ENCODE peak calls at places on chromosomes 7 and 10, in ten cellular contexts. R is HFF-Myc, P is heart left ventricle, S is fibroblast of mammary gland, I is left ventricle myocardium inferior, L is H7, C is astrocyte of the spinal cord, O is astrocyte of the cerebellum, T is left lung, H is upper lobe of right lung. B is an unnamed sample.

GRCh38 chr7:80637911-80638765 is at the start of gene CD36:
- DNase-seq in S (no peak), P (peak), I (no peak), C (no peak), T (no peak), O (no peak), L (no peak), H (no peak), R (no peak), B (no peak)

GRCh38 chr7:114818501-114818900 is 103.4 kb upstream of the MDFIC start:
- DNase-seq in R (no peak), O (no peak), P (no peak), C (peak), T (no peak), I (no peak), H (no peak), L (no peak), S (peak), B (peak)

GRCh38 chr7:123615344-123615743 is 13.7 kb downstream of the ASB15 start:
- DNase-seq in T (no peak), C (peak), P (no peak), R (no peak), L (no peak), H (no peak), I (no peak), S (peak), O (peak), B (no peak)

GRCh38 chr7:22759721-22760120 is 32.7 kb downstream of the IL6 start:
- DNase-seq in L (no peak), C (peak), T (no peak), H (no peak), S (no peak), P (no peak), O (no peak), I (no peak), R (no peak), B (no peak)

GRCh38 chr10:114077815-114078219 is 34.2 kb downstream of the ADRB1 start:
- DNase-seq in O (no peak), R (no peak), P (no peak), L (peak), I (no peak), S (no peak), T (no peak), C (no peak), H (no peak), B (no peak)

GRCh38 chr10:97519342-97519741 is 20.6 kb downstream of the UBTD1 start:
- DNase-seq in O (no peak), C (no peak), H (no peak), L (no peak), T (no peak), R (no peak), S (peak), I (no peak), P (no peak), B (no peak)

GRCh38 chr7:12716134-12716667 is 28.8 kb downstream of the ARL4A start:
- DNase-seq in P (no peak), I (no peak), H (no peak), R (no peak), L (no peak), S (no peak), C (no peak), O (no peak), T (no peak), B (no peak)

GRCh38 chr7:94059747-94060146 is 55.6 kb upstream of the BET1 start:
- DNase-seq in C (no peak), O (no peak), S (peak), T (no peak), H (no peak), I (no peak), R (no peak), P (no peak), L (no peak), B (peak)

GRCh38 chr7:64887756-64888508 is 15.1 kb upstream of the ZNF273 start:
- DNase-seq in O (no peak), R (no peak), S (no peak), T (peak), I (no peak), P (peak), H (peak), L (peak), C (no peak), B (no peak)

GRCh38 chr10:48252354-48252650 is 22.2 kb downstream of the FRMPD2 start:
- DNase-seq in I (no peak), S (no peak), P (no peak), H (no peak), T (no peak), C (no peak), R (no peak), L (no peak), O (no peak), B (no peak)

GRCh38 chr7:151251926-151252835 is 3.7 kb upstream of the SMARCD3 start:
- DNase-seq in I (peak), R (no peak), C (peak), O (peak), S (peak), L (peak), T (peak), P (peak), H (peak), B (peak)

GRCh38 chr7:91694221-91694856 is 186.2 kb downstream of the MTERF1 start:
- DNase-seq in T (no peak), H (no peak), C (peak), S (peak), I (no peak), P (no peak), R (peak), L (no peak), O (peak), B (no peak)

GRCh38 chr10:92839191-92840085 is 8.9 kb upstream of the EXOC6 start:
- DNase-seq in O (peak), T (peak), P (peak), H (peak), L (peak), C (peak), R (peak), I (peak), S (peak), B (no peak)

GRCh38 chr7:138449580-138449979 is 10.5 kb upstream of the TRIM24 start:
- DNase-seq in T (no peak), S (no peak), R (no peak), O (no peak), H (no peak), P (no peak), C (no peak), I (no peak), L (no peak), B (no peak)

GRCh38 chr10:132231656-132232552 is 45.2 kb downstream of the DPYSL4 start:
- DNase-seq in H (no peak), I (no peak), T (no peak), R (no peak), O (no peak), L (no peak), C (no peak), P (no peak), S (no peak), B (no peak)

GRCh38 chr7:84248843-84249242 is 54.3 kb upstream of the SEMA3A start:
- DNase-seq in S (no peak), R (no peak), P (no peak), C (no peak), T (no peak), L (no peak), O (no peak), I (no peak), H (no peak), B (no peak)

GRCh38 chr10:132536241-132536963 is 1.2 kb upstream of the INPP5A start:
- DNase-seq in R (no peak), I (peak), L (peak), P (no peak), S (no peak), O (no peak), C (no peak), H (peak), T (peak), B (no peak)

GRCh38 chr7:1197997-1198632 is 34.6 kb upstream of the UNCX start:
- DNase-seq in T (no peak), O (no peak), H (no peak), R (peak), I (no peak), L (no peak), C (peak), S (peak), P (no peak), B (peak)

GRCh38 chr10:114470956-114471905 is 66.9 kb upstream of the AFAP1L2 start:
- DNase-seq in S (peak), R (no peak), H (peak), T (peak), O (peak), C (peak), L (peak), P (peak), I (peak), B (peak)

GRCh38 chr7:43479042-43479441 is 103.9 kb upstream of the STK17A start:
- DNase-seq in I (no peak), P (no peak), O (no peak), R (no peak), S (no peak), L (no peak), C (no peak), H (no peak), T (no peak), B (no peak)

GRCh38 chr7:156722427-156722826 is 81.9 kb downstream of the RNF32 start:
- DNase-seq in S (peak), T (no peak), L (no peak), H (no peak), P (no peak), O (no peak), R (no peak), C (no peak), I (no peak), B (no peak)

GRCh38 chr10:1737222-1738061 is at the start of gene ADARB2:
- DNase-seq in S (no peak), R (no peak), C (no peak), P (peak), H (no peak), O (peak), I (no peak), T (no peak), L (peak), B (no peak)

GRCh38 chr10:72066318-72067284 is 21.8 kb downstream of the SPOCK2 start:
- DNase-seq in S (no peak), P (no peak), C (no peak), T (no peak), I (peak), L (no peak), O (no peak), R (no peak), H (no peak), B (no peak)

GRCh38 chr10:6247041-6247712 is 44.4 kb downstream of the PFKFB3 start:
- DNase-seq in H (no peak), R (no peak), L (no peak), C (no peak), I (no peak), S (no peak), P (no peak), O (peak), T (no peak), B (no peak)

GRCh38 chr7:127437772-127438330 is 45.3 kb upstream of the ZNF800 start:
- DNase-seq in C (peak), H (no peak), S (peak), P (no peak), T (no peak), R (peak), I (no peak), O (peak), L (no peak), B (peak)

GRCh38 chr10:28127881-28128280 is 129.0 kb upstream of the ODAD2 start:
- DNase-seq in P (no peak), S (peak), C (peak), I (no peak), R (no peak), H (no peak), O (no peak), T (no peak), L (no peak), B (no peak)

GRCh38 chr10:8061274-8062211 is 7.1 kb downstream of the GATA3 start:
- DNase-seq in L (peak), I (no peak), O (no peak), P (no peak), S (no peak), T (no peak), R (no peak), C (no peak), H (no peak), B (no peak)

GRCh38 chr10:110783509-110784103 is 88.1 kb upstream of the PDCD4 start:
- DNase-seq in L (no peak), S (peak), C (no peak), T (no peak), R (no peak), H (no peak), P (no peak), O (no peak), I (no peak), B (no peak)

GRCh38 chr7:676972-677385 is 49.5 kb upstream of the DNAAF5 start:
- DNase-seq in L (peak), I (no peak), C (no peak), T (no peak), P (no peak), S (no peak), R (no peak), O (no peak), H (peak), B (no peak)

GRCh38 chr10:4945706-4946348 is 17.4 kb upstream of the AKR1C1 start:
- DNase-seq in L (no peak), S (peak), H (no peak), T (no peak), I (no peak), O (no peak), P (no peak), R (no peak), C (no peak), B (no peak)

GRCh38 chr10:116287906-116288501 is 15.0 kb upstream of the GFRA1 start:
- DNase-seq in I (no peak), P (peak), R (no peak), T (no peak), C (peak), L (peak), H (no peak), S (peak), O (no peak), B (no peak)

GRCh38 chr7:129969881-129970446 is 17.2 kb upstream of the UBE2H start:
- DNase-seq in R (peak), T (no peak), H (no peak), C (peak), S (peak), L (no peak), I (no peak), O (peak), P (no peak), B (no peak)

GRCh38 chr10:776772-777171 is 87.3 kb upstream of the DIP2C start:
- DNase-seq in H (peak), R (no peak), T (no peak), L (peak), I (no peak), P (no peak), C (no peak), O (no peak), S (no peak), B (no peak)

GRCh38 chr7:141128506-141128905 is 54.6 kb downstream of the TMEM178B start:
- DNase-seq in R (no peak), H (no peak), L (no peak), C (no peak), I (no peak), P (no peak), S (no peak), T (no peak), O (no peak), B (no peak)

GRCh38 chr7:44618754-44619153 is 12.3 kb downstream of the OGDH start:
- DNase-seq in C (no peak), S (no peak), O (no peak), I (no peak), R (no peak), P (no peak), T (no peak), L (no peak), H (no peak), B (no peak)

GRCh38 chr7:5420841-5421625 is 2.6 kb downstream of the TNRC18 start:
- DNase-seq in S (no peak), R (no peak), O (no peak), T (peak), I (peak), P (peak), H (peak), C (no peak), L (peak), B (no peak)

DNA sequence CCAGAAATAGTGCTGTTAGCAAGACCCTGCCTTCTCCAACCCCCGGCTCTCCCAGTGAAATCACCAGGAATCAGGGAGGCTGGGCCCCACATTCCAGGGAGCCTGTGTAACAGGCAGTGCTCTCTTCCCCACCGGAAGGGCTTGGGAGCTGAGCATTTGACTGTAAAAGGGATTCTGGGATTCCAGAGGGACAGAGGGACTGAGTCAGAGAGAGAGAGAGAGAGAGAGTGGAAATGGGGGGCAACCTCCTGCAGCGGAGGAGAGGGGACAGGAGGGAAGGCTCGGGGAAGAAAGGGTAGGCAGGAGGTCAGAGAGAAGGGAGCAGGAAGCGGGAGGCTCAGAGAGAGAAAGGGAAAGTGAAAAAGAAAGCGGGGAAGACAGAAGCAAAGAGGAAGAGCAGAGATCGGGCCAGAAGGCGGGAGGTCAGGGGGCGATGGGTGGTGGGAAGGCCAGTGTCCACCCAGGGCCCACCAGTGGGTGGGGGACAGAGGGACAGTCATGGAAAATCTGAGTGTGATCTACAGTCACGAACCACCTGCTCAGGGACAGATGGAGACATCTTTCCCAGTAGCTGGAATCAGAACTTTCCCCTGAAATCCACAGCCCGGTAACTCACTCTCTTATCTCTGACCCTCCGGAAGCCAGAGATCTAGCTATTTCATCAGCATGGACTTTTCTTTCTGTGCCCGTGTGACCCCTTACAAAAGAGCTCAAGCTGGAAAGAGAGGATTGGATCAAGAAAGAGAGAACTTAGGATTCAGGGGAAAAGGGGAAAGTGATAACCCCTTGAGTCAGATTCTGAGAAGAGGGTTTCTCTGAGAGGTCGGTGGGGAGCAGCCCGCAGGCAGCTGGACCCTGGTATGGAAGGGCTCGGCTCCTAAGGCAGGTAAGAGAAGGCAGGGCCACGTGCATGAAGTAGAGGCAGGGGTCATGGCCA is 4.6 kb upstream of the SERPINE1 start:
- DNase-seq in I (peak), C (peak), P (peak), L (peak), S (peak), H (peak), T (peak), R (peak), O (peak), B (peak)
- H3K4me3 ChIP-seq in I (peak), C (no peak), P (peak), L (no peak), S (peak), H (peak), T (peak), R (peak), O (no peak), B (peak)

GRCh38 chr7:17168399-17168798 is 130.1 kb upstream of the AHR start:
- DNase-seq in P (no peak), T (no peak), L (no peak), O (no peak), R (no peak), I (no peak), H (no peak), C (no peak), S (no peak), B (no peak)

GRCh38 chr7:17176633-17177032 is 121.8 kb upstream of the AHR start:
- DNase-seq in O (no peak), R (no peak), P (no peak), I (no peak), L (no peak), T (no peak), C (no peak), H (no peak), S (no peak), B (no peak)

GRCh38 chr7:17166824-17167379 is 131.6 kb upstream of the AHR start:
- DNase-seq in P (no peak), R (no peak), S (no peak), O (no peak), C (no peak), T (no peak), I (no peak), H (no peak), L (no peak), B (no peak)

DNA sequence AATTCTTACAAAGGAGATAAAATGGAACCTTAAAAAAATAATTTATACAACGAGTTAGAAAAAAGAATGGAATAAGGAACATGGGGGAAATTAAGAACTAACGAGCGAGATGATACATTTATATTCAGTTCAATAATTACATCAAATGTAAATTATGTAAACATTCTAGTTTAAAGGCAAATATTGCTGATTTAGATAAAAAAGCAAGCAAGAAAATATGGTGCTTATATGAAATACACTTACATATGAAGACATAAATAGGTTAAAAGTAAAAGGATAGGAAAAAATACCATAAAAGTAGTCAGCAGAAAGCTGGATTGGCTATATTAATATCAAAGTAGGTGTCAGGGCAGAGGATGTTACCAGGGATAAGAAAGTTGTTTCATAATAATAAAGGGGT is 127.0 kb upstream of the AHR start:
- DNase-seq in S (no peak), R (no peak), P (no peak), H (no peak), T (no peak), O (no peak), C (no peak), L (no peak), I (no peak), B (no peak)
- H3K4me3 ChIP-seq in S (no peak), R (no peak), P (no peak), H (no peak), T (no peak), O (no peak), C (no peak), L (no peak), I (no peak), B (no peak)

DNA sequence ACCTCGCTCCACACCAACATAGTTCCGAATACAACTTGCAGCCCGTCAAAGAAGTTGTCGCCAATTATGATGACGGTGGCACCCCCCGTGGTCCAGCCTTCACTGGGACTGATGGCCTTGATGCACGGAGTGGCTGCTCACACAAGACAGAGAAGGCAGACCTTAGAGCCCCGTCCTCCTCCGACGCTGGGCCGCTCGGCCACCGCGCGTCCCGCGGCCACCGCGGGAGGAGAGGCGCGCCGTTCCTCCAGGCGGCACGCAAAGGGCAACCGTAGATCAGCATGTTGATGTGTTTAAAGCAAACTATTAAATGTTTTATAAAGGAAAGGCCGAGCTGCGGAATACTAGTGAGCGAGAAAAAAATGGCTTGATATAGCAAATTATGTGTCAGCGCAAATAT is 96.3 kb downstream of the EBF3 start:
- DNase-seq in H (no peak), I (no peak), C (no peak), O (no peak), R (no peak), L (peak), P (no peak), S (no peak), T (no peak), B (no peak)
- H3K4me3 ChIP-seq in H (no peak), I (no peak), C (no peak), O (no peak), R (no peak), L (no peak), P (no peak), S (no peak), T (no peak), B (no peak)

GRCh38 chr10:93993782-93994668 is at the start of gene PLCE1:
- DNase-seq in I (peak), T (no peak), C (no peak), O (no peak), P (peak), L (peak), R (no peak), S (peak), H (peak), B (no peak)
- H3K4me3 ChIP-seq in I (peak), T (peak), C (peak), O (peak), P (peak), L (peak), R (peak), S (peak), H (peak), B (peak)

B was measured in skeletal muscle cell.